ENCODE peak calls at places on chromosomes 1 and 21, in eight cellular contexts. T is right atrium auricular region; J is left cardiac atrium; R is NCI-H226; G is aorta; C is activated T-cell treated with anti-CD3 and anti-CD28 coated beads, Interleukin-2, amount 50 U/mL, for 1 hour; Q is activated CD8-positive, alpha-beta memory T cell treated with anti-CD3 and anti-CD28 coated beads for 1 hour; X is mesenteric fat pad. O is an unnamed sample.

GRCh38 chr1:230816018-230816417 is 52.3 kb downstream of the C1orf198 start:
- DNase-seq in Q (no peak), T (peak), X (no peak), G (no peak), J (no peak), R (no peak), C (no peak), O (no peak)

GRCh38 chr21:18356801-18357200 is 46.8 kb downstream of the TMPRSS15 start:
- DNase-seq in T (no peak), G (no peak), J (no peak), R (no peak), C (no peak), X (no peak), Q (no peak), O (no peak)

GRCh38 chr1:190391582-190391981 is 86.1 kb downstream of the BRINP3 start:
- DNase-seq in J (no peak), G (no peak), X (no peak), Q (no peak), T (no peak), R (no peak), C (no peak), O (no peak)

GRCh38 chr1:156750191-156750931 is 1.1 kb downstream of the HDGF start:
- DNase-seq in G (peak), C (peak), Q (no peak), T (no peak), X (no peak), J (no peak), R (peak), O (no peak)

GRCh38 chr1:5708266-5708978 is 283.8 kb downstream of the NPHP4 start:
- DNase-seq in J (no peak), X (peak), G (peak), T (no peak), Q (no peak), C (no peak), R (no peak), O (no peak)

GRCh38 chr21:27277122-27277521 is 310.2 kb upstream of the ADAMTS5 start:
- DNase-seq in G (no peak), Q (no peak), J (no peak), T (no peak), C (no peak), X (no peak), R (peak), O (no peak)

GRCh38 chr1:77322061-77322900 is 40.5 kb downstream of the AK5 start:
- DNase-seq in R (peak), J (no peak), X (no peak), C (no peak), T (no peak), G (no peak), Q (no peak), O (no peak)

GRCh38 chr1:12342261-12343003 is 112.6 kb downstream of the VPS13D start:
- DNase-seq in X (no peak), T (no peak), Q (no peak), R (no peak), C (no peak), J (no peak), G (no peak), O (peak)

GRCh38 chr1:4701276-4701675 is 46.9 kb downstream of the AJAP1 start:
- DNase-seq in R (no peak), C (no peak), T (no peak), G (no peak), X (no peak), J (no peak), Q (no peak), O (peak)

GRCh38 chr1:71644997-71645396 is 564.2 kb upstream of the ZRANB2 start:
- DNase-seq in G (no peak), X (no peak), R (no peak), T (no peak), Q (no peak), C (no peak), J (no peak), O (no peak)

GRCh38 chr1:6795661-6796060 is 10.4 kb downstream of the CAMTA1 start:
- DNase-seq in R (peak), G (no peak), X (no peak), Q (no peak), C (no peak), T (no peak), J (no peak), O (no peak)

GRCh38 chr1:83996175-83996574 is 2.8 kb downstream of the TTLL7 start:
- DNase-seq in T (no peak), G (no peak), R (no peak), Q (no peak), X (no peak), J (no peak), C (no peak), O (no peak)

GRCh38 chr1:38611661-38612211 is 247.8 kb downstream of the RRAGC start:
- DNase-seq in C (no peak), X (no peak), T (no peak), G (no peak), R (no peak), J (no peak), Q (no peak), O (no peak)

GRCh38 chr21:15066231-15066577 is 1.4 kb upstream of the NRIP1 start:
- DNase-seq in G (no peak), R (no peak), J (no peak), C (no peak), T (no peak), X (no peak), Q (no peak), O (no peak)

GRCh38 chr1:36539526-36539925 is 56.8 kb upstream of the CSF3R start:
- DNase-seq in Q (no peak), J (no peak), C (no peak), T (no peak), R (no peak), X (peak), G (no peak), O (no peak)

GRCh38 chr1:69263982-69264381 is 303.7 kb upstream of the LRRC7 start:
- DNase-seq in Q (no peak), T (no peak), C (no peak), J (no peak), G (no peak), X (no peak), R (peak), O (no peak)

GRCh38 chr1:43774359-43774758 is 67.0 kb downstream of the ST3GAL3 start:
- DNase-seq in G (no peak), R (peak), C (no peak), X (no peak), Q (no peak), T (no peak), J (no peak), O (no peak)